ENCODE peak calls at places on chromosomes 6 and 20, in nine cellular contexts. Q is AML-193; I is fibroblast of the conjunctiva; A is ELR; G is AG09309; X is glomerular endothelial cell; F is aorta; N is CD8-positive, alpha-beta T cell; C is RPMI7951. H is an unnamed sample.

GRCh38 chr6:126546771-126547170 is 206.9 kb downstream of the CENPW start:
- DNase-seq in Q (no peak), I (no peak), A (no peak), G (no peak), X (no peak), F (no peak), N (no peak), C (no peak), H (no peak)

GRCh38 chr6:32177788-32178546 is at the start of gene RNF5:
- DNase-seq in Q (peak), I (peak), A (peak), G (peak), X (peak), F (peak), N (peak), C (peak), H (peak)

GRCh38 chr20:3045816-3046676 is at the start of gene MRPS26:
- DNase-seq in Q (peak), I (peak), A (peak), G (peak), X (no peak), F (peak), N (peak), C (peak), H (peak)

GRCh38 chr6:5084787-5085637 is at the start of gene PPP1R3G:
- DNase-seq in Q (peak), I (peak), A (peak), G (no peak), X (no peak), F (peak), N (no peak), C (peak), H (peak)

GRCh38 chr6:116564296-116564695 is 7.0 kb upstream of the RWDD1 start:
- DNase-seq in Q (no peak), I (no peak), A (peak), G (peak), X (no peak), F (no peak), N (no peak), C (peak), H (no peak)

GRCh38 chr6:82045965-82046756 is 201.4 kb downstream of the IBTK start:
- DNase-seq in Q (no peak), I (no peak), A (peak), G (peak), X (no peak), F (no peak), N (no peak), C (peak), H (peak)

GRCh38 chr20:62354811-62355341 is 12.2 kb downstream of the LAMA5 start:
- DNase-seq in Q (no peak), I (no peak), A (no peak), G (no peak), X (no peak), F (peak), N (no peak), C (no peak), H (no peak)

GRCh38 chr20:47476452-47476851 is 25.2 kb upstream of the NCOA3 start:
- DNase-seq in Q (no peak), I (no peak), A (no peak), G (no peak), X (no peak), F (no peak), N (no peak), C (no peak), H (no peak)

GRCh38 chr6:26157150-26157837 is 70.1 kb downstream of the HFE start:
- DNase-seq in Q (no peak), I (no peak), A (peak), G (no peak), X (no peak), F (peak), N (peak), C (no peak), H (no peak)

GRCh38 chr20:49803418-49803817 is 9.2 kb upstream of the SLC9A8 start:
- DNase-seq in Q (no peak), I (no peak), A (no peak), G (no peak), X (no peak), F (no peak), N (no peak), C (no peak), H (no peak)

GRCh38 chr6:33343953-33344611 is 26.5 kb upstream of the ZBTB22 start:
- DNase-seq in Q (no peak), I (no peak), A (no peak), G (no peak), X (no peak), F (no peak), N (peak), C (no peak), H (no peak)

GRCh38 chr20:47985092-47985850 is 200.0 kb upstream of the SULF2 start:
- DNase-seq in Q (no peak), I (no peak), A (peak), G (no peak), X (no peak), F (no peak), N (no peak), C (peak), H (no peak)

GRCh38 chr6:138422861-138423260 is 18.8 kb downstream of the HEBP2 start:
- DNase-seq in Q (peak), I (no peak), A (no peak), G (no peak), X (no peak), F (no peak), N (no peak), C (no peak), H (no peak)

GRCh38 chr6:126891158-126891557 is 227.3 kb upstream of the RSPO3 start:
- DNase-seq in Q (no peak), I (no peak), A (no peak), G (no peak), X (no peak), F (no peak), N (no peak), C (no peak), H (no peak)

GRCh38 chr20:6277661-6278060 is 154.8 kb upstream of the FERMT1 start:
- DNase-seq in Q (no peak), I (no peak), A (no peak), G (no peak), X (no peak), F (no peak), N (no peak), C (no peak), H (no peak)

GRCh38 chr6:75414445-75415021 is 79.1 kb downstream of the FILIP1 start:
- DNase-seq in Q (no peak), I (no peak), A (no peak), G (no peak), X (no peak), F (no peak), N (no peak), C (no peak), H (no peak)